ENCODE peak calls at places on chromosomes 11 and 22, in six cellular contexts. K is fibroblast of pulmonary artery; G is AML-193; A is stimulated activated CD4-positive, alpha-beta T cell treated with anti-CD3 and anti-CD28 coated beads, Interleukin-4, amount 100 ng/mL, for 1 hour; N is GM04503; V is AG09309. F is an unnamed sample.
A peak's percentile ranks its signal among the peaks of the same experiment; 100 is the strongest.

GRCh38 chr11:36073411-36074203 is 129.7 kb downstream of the LDLRAD3 start:
- DNase-seq in K (peak; percentile 88), G (no peak), A (no peak), N (peak; percentile 33), V (no peak), F (no peak)

GRCh38 chr11:2265396-2265795 is 5.0 kb downstream of the ASCL2 start:
- DNase-seq in K (no peak), G (peak; percentile 50), A (peak; percentile 26), N (no peak), V (no peak), F (peak; percentile 21)

GRCh38 chr11:95128602-95129001 is 39.0 kb downstream of the ENDOD1 start:
- DNase-seq in K (no peak), G (no peak), A (no peak), N (no peak), V (no peak), F (peak; percentile 32)

GRCh38 chr22:29626497-29627195 is 23.2 kb downstream of the NF2 start:
- DNase-seq in K (peak; percentile 92), G (peak; percentile 7), A (no peak), N (peak; percentile 90), V (peak; percentile 82), F (no peak)

GRCh38 chr11:124669193-124669592 is 4.3 kb downstream of the SIAE start:
- DNase-seq in K (peak; percentile 73), G (peak; percentile 48), A (no peak), N (no peak), V (no peak), F (peak; percentile 29)

GRCh38 chr11:74783241-74783871 is 34.7 kb downstream of the RNF169 start:
- DNase-seq in K (peak; percentile 44), G (peak; percentile 95), A (no peak), N (peak; percentile 37), V (peak; percentile 35), F (peak; percentile 25)

GRCh38 chr11:106397787-106398355 is 320.4 kb downstream of the AASDHPPT start:
- DNase-seq in K (no peak), G (no peak), A (no peak), N (no peak), V (no peak), F (no peak)

GRCh38 chr11:106668147-106668546 is 350.1 kb downstream of the GUCY1A2 start:
- DNase-seq in K (peak; percentile 49), G (no peak), A (no peak), N (peak; percentile 3), V (peak; percentile 8), F (no peak)

GRCh38 chr22:20884454-20884853 is 25.6 kb downstream of the SNAP29 start:
- DNase-seq in K (no peak), G (no peak), A (no peak), N (no peak), V (no peak), F (no peak)

GRCh38 chr11:114440971-114441810 is 1.9 kb downstream of the REXO2 start:
- DNase-seq in K (peak; percentile 10), G (no peak), A (no peak), N (no peak), V (no peak), F (no peak)

GRCh38 chr11:69636512-69636866 is 4.5 kb upstream of the CCND1 start:
- DNase-seq in K (peak; percentile 92), G (no peak), A (no peak), N (peak; percentile 59), V (peak; percentile 57), F (no peak)

GRCh38 chr11:120137611-120138521 is at the start of gene TRIM29:
- DNase-seq in K (no peak), G (no peak), A (no peak), N (no peak), V (no peak), F (no peak)

GRCh38 chr11:31725176-31725575 is 85.9 kb downstream of the PAX6 start:
- DNase-seq in K (peak; percentile 7), G (no peak), A (no peak), N (peak; percentile 24), V (peak; percentile 11), F (no peak)

GRCh38 chr22:30253205-30253852 is 6.8 kb upstream of the LIF start:
- DNase-seq in K (peak; percentile 70), G (no peak), A (no peak), N (no peak), V (no peak), F (no peak)

GRCh38 chr22:44192098-44192810 is 11.5 kb downstream of the PARVG start:
- DNase-seq in K (peak; percentile 7), G (peak; percentile 27), A (peak; percentile 33), N (no peak), V (no peak), F (peak; percentile 38)

GRCh38 chr22:25892678-25893077 is 150.7 kb downstream of the MYO18B start:
- DNase-seq in K (no peak), G (no peak), A (no peak), N (no peak), V (no peak), F (no peak)

GRCh38 chr11:43933608-43934358 is 8.7 kb upstream of the C11orf96 start:
- DNase-seq in K (peak; percentile 63), G (no peak), A (no peak), N (no peak), V (no peak), F (no peak)

GRCh38 chr22:42368379-42369249 is 63.6 kb downstream of the NFAM1 start:
- DNase-seq in K (no peak), G (no peak), A (peak; percentile 25), N (no peak), V (no peak), F (no peak)

GRCh38 chr11:18384157-18384641 is 10.2 kb upstream of the LDHA start:
- DNase-seq in K (peak; percentile 91), G (peak; percentile 83), A (no peak), N (peak; percentile 94), V (peak; percentile 92), F (no peak)

GRCh38 chr11:48055292-48056132 is 75.2 kb downstream of the PTPRJ start:
- DNase-seq in K (no peak), G (peak; percentile 66), A (peak; percentile 19), N (no peak), V (no peak), F (peak; percentile 82)

GRCh38 chr11:8209208-8209807 is 40.5 kb upstream of the RIC3 start:
- DNase-seq in K (no peak), G (peak; percentile 4), A (peak; percentile 16), N (no peak), V (no peak), F (no peak)

GRCh38 chr22:28929197-28929596 is 45.8 kb downstream of the ZNRF3 start:
- DNase-seq in K (no peak), G (no peak), A (no peak), N (no peak), V (no peak), F (no peak)

GRCh38 chr11:134036484-134037092 is 32.3 kb upstream of the JAM3 start:
- DNase-seq in K (no peak), G (no peak), A (peak; percentile 15), N (no peak), V (no peak), F (no peak)

GRCh38 chr22:41092847-41093371 is 517 bp downstream of the EP300 start:
- DNase-seq in K (peak; percentile 41), G (peak; percentile 24), A (no peak), N (no peak), V (no peak), F (no peak)

GRCh38 chr11:121643530-121644512 is 191.1 kb upstream of the SORL1-AS1 start:
- DNase-seq in K (no peak), G (no peak), A (no peak), N (no peak), V (no peak), F (no peak)

GRCh38 chr11:133927690-133928627 is 28.8 kb downstream of the IGSF9B start:
- DNase-seq in K (peak; percentile 58), G (peak; percentile 18), A (peak; percentile 68), N (no peak), V (peak; percentile 7), F (peak; percentile 71)

GRCh38 chr11:75574698-75575265 is 12.7 kb downstream of the SERPINH1 start:
- DNase-seq in K (no peak), G (no peak), A (no peak), N (no peak), V (no peak), F (no peak)

GRCh38 chr11:85301895-85302678 is 325.1 kb downstream of the DLG2 start:
- DNase-seq in K (no peak), G (no peak), A (no peak), N (no peak), V (no peak), F (no peak)

GRCh38 chr11:117706322-117706814 is 90.6 kb downstream of the DSCAML1 start:
- DNase-seq in K (no peak), G (no peak), A (no peak), N (no peak), V (no peak), F (no peak)

GRCh38 chr11:35167451-35167954 is 28.5 kb downstream of the CD44 start:
- DNase-seq in K (peak; percentile 49), G (no peak), A (no peak), N (peak; percentile 62), V (peak; percentile 78), F (no peak)

GRCh38 chr11:17541330-17541885 is 2.8 kb downstream of the USH1C start:
- DNase-seq in K (no peak), G (no peak), A (no peak), N (no peak), V (no peak), F (no peak)

GRCh38 chr11:131688056-131688693 is 317.8 kb downstream of the NTM start:
- DNase-seq in K (peak; percentile 62), G (no peak), A (peak; percentile 18), N (no peak), V (no peak), F (peak; percentile 38)

GRCh38 chr11:116929393-116930090 is 92.1 kb upstream of the APOA1 start:
- DNase-seq in K (peak; percentile 35), G (no peak), A (no peak), N (no peak), V (no peak), F (no peak)

GRCh38 chr22:24091551-24092420 is 80.7 kb downstream of the CABIN1 start:
- DNase-seq in K (no peak), G (no peak), A (no peak), N (no peak), V (no peak), F (no peak)

GRCh38 chr22:24466831-24467249 is 28.3 kb upstream of the UPB1 start:
- DNase-seq in K (peak; percentile 83), G (peak; percentile 24), A (no peak), N (no peak), V (peak; percentile 5), F (peak; percentile 31)

GRCh38 chr11:104772806-104773241 is 125.4 kb downstream of the CASP12 start:
- DNase-seq in K (peak; percentile 89), G (no peak), A (no peak), N (peak; percentile 84), V (peak; percentile 79), F (no peak)

GRCh38 chr11:110251837-110252236 is 44.6 kb downstream of the RDX start:
- DNase-seq in K (peak; percentile 74), G (no peak), A (no peak), N (peak; percentile 7), V (peak; percentile 21), F (no peak)

F was measured in Jurkat, Clone E6-1.